ENCODE peak calls at places on chromosomes 6 and 20, in five cellular contexts. R, H, E, O and T are unnamed samples.

GRCh38 chr6:75208564-75209431 is 2.9 kb upstream of the COL12A1 start:
- DNase-seq in E (peak; percentile 86), H (peak; percentile 63), O (peak; percentile 82), R (peak; percentile 92), T (peak; percentile 78)

GRCh38 chr6:136608991-136609390 is 58.8 kb upstream of the MAP7 start:
- DNase-seq in R (no peak), E (no peak), H (no peak), O (no peak), T (no peak)

GRCh38 chr6:166050559-166050958 is 117.1 kb downstream of the TBXT start:
- DNase-seq in E (no peak), H (no peak), O (no peak), R (no peak), T (no peak)

GRCh38 chr6:104095661-104096416 is 763.9 kb downstream of the HACE1 start:
- DNase-seq in E (no peak), R (no peak), O (no peak), H (no peak), T (no peak)

GRCh38 chr6:163334264-163334663 is 80.3 kb upstream of the QKI start:
- DNase-seq in H (no peak), E (no peak), R (peak; percentile 62), O (no peak), T (no peak)

GRCh38 chr20:2051920-2052319 is 49.7 kb upstream of the STK35 start:
- DNase-seq in R (no peak), H (no peak), E (no peak), O (no peak), T (no peak)

GRCh38 chr6:113187671-113188070 is 669.5 kb upstream of the MARCKS start:
- DNase-seq in R (no peak), O (no peak), H (no peak), E (no peak), T (no peak)

GRCh38 chr6:90175627-90176538 is 120.8 kb downstream of the BACH2 start:
- DNase-seq in O (no peak), E (no peak), R (no peak), H (no peak), T (peak; percentile 34)

GRCh38 chr20:9995514-9996272 is 39.1 kb upstream of the ANKEF1 start:
- DNase-seq in O (no peak), R (no peak), E (no peak), H (no peak), T (no peak)

GRCh38 chr6:156396791-156397418 is 380.3 kb upstream of the ARID1B start:
- DNase-seq in O (no peak), R (no peak), E (no peak), H (no peak), T (peak; percentile 16)

GRCh38 chr6:63487123-63487813 is 85.0 kb upstream of the LOC128125822 start:
- DNase-seq in O (no peak), E (no peak), R (no peak), H (peak; percentile 73), T (no peak)

GRCh38 chr6:11494786-11495564 is 42.6 kb upstream of the TMEM170B start:
- DNase-seq in R (no peak), E (no peak), H (no peak), O (no peak), T (no peak)

GRCh38 chr6:87572031-87572430 is 17.8 kb downstream of the RARS2 start:
- DNase-seq in O (no peak), R (no peak), H (no peak), E (no peak), T (no peak)

GRCh38 chr6:45710304-45710821 is 305.3 kb downstream of the CLIC5 start:
- DNase-seq in E (no peak), H (peak; percentile 83), O (no peak), R (no peak), T (peak; percentile 2)

GRCh38 chr20:44180814-44181213 is 6.2 kb downstream of the JPH2 start:
- DNase-seq in H (no peak), E (no peak), R (peak; percentile 92), O (no peak), T (no peak)

GRCh38 chr6:151630991-151631655 is 137.3 kb downstream of the CCDC170 start:
- DNase-seq in O (no peak), E (no peak), H (no peak), R (no peak), T (no peak)

GRCh38 chr6:127402890-127403617 is 56.1 kb downstream of the KIAA0408 start:
- DNase-seq in O (no peak), R (no peak), E (no peak), H (no peak), T (no peak)

GRCh38 chr6:29651413-29652197 is 5.3 kb upstream of the MOG start:
- DNase-seq in R (no peak), H (no peak), O (no peak), E (no peak), T (no peak)

GRCh38 chr6:46648869-46649488 is 3.6 kb downstream of the CYP39A1 start:
- DNase-seq in R (no peak), O (no peak), H (peak; percentile 96), E (no peak), T (no peak)

GRCh38 chr6:110628330-110628729 is 151.9 kb upstream of the SLC22A16 start:
- DNase-seq in E (no peak), R (no peak), O (no peak), H (no peak), T (no peak)

GRCh38 chr20:33460711-33461110 is 17.1 kb upstream of the SNTA1 start:
- DNase-seq in E (no peak), R (no peak), O (no peak), H (no peak), T (no peak)

GRCh38 chr6:140601409-140601808 is 1227.0 kb upstream of the CITED2 start:
- DNase-seq in O (no peak), E (no peak), H (no peak), R (no peak), T (no peak)

GRCh38 chr20:61889659-61890058 is 176.0 kb downstream of the TAF4 start:
- DNase-seq in R (no peak), O (no peak), E (no peak), H (no peak), T (no peak)

GRCh38 chr6:35072051-35072697 is 69.0 kb downstream of the TCP11 start:
- DNase-seq in H (no peak), O (no peak), R (no peak), E (no peak), T (no peak)

GRCh38 chr6:162177733-162178132 is 549.8 kb downstream of the PRKN start:
- DNase-seq in O (no peak), E (no peak), R (no peak), H (no peak), T (no peak)

GRCh38 chr6:108635505-108636226 is 74.9 kb downstream of the FOXO3 start:
- DNase-seq in H (no peak), E (peak; percentile 71), R (no peak), O (no peak), T (peak; percentile 7)

GRCh38 chr6:166419268-166419667 is 36.5 kb upstream of the MPC1 start:
- DNase-seq in R (peak; percentile 38), H (no peak), E (no peak), O (no peak), T (peak; percentile 62)

GRCh38 chr20:57476073-57476526 is 48.8 kb downstream of the CTCFL start:
- DNase-seq in E (no peak), H (no peak), O (no peak), R (peak; percentile 48), T (peak; percentile 23)

GRCh38 chr20:38673731-38674177 is 50.5 kb upstream of the SLC32A1 start:
- DNase-seq in O (no peak), H (no peak), R (no peak), E (no peak), T (no peak)

GRCh38 chr6:91653324-91653723 is 1066.5 kb upstream of the MAP3K7 start:
- DNase-seq in R (no peak), O (no peak), E (no peak), H (no peak), T (no peak)

GRCh38 chr20:19922716-19923115 is 94.4 kb upstream of the NAA20 start:
- DNase-seq in O (peak; percentile 60), E (no peak), H (no peak), R (no peak), T (no peak)

GRCh38 chr6:30955367-30956042 is 14.7 kb downstream of the MUCL3 start:
- DNase-seq in H (no peak), O (peak; percentile 76), E (peak; percentile 68), R (peak; percentile 70), T (peak; percentile 54)

GRCh38 chr6:168852336-168852884 is 401.2 kb downstream of the THBS2 start:
- DNase-seq in R (no peak), O (no peak), E (no peak), H (no peak), T (no peak)
- H3K27me3 ChIP-seq in R (no peaks in the 10 kb centered on the region), O (no peaks in the 10 kb centered on the region), E (no peaks in the 10 kb centered on the region), H (peaks cover 14% of the 10 kb centered on the region), T (no peaks in the 10 kb centered on the region)

GRCh38 chr6:68339488-68339887 is 295.6 kb upstream of the ADGRB3 start:
- DNase-seq in E (no peak), H (no peak), O (no peak), R (no peak), T (no peak)

GRCh38 chr6:68343901-68344300 is 291.2 kb upstream of the ADGRB3 start:
- DNase-seq in R (no peak), H (no peak), O (no peak), E (no peak), T (no peak)
- TF ChIP-seq CTCF in R (no peak), H (peak; percentile 45), O (no peak), E (no peak), T (no peak)

GRCh38 chr6:28587746-28588075 is 62.0 kb downstream of the GPX5 start:
- DNase-seq in O (no peak), E (no peak), H (no peak), R (no peak), T (no peak)
- H3K27me3 ChIP-seq in O (no peaks in the 10 kb centered on the region), E (no peaks in the 10 kb centered on the region), H (no peaks in the 10 kb centered on the region), R (peaks cover 18% of the 10 kb centered on the region), T (peaks cover 83% of the 10 kb centered on the region)

GRCh38 chr6:120083186-120083585 is 733.6 kb upstream of the MAN1A1 start:
- DNase-seq in R (no peak), O (no peak), E (no peak), H (no peak), T (no peak)

DNA sequence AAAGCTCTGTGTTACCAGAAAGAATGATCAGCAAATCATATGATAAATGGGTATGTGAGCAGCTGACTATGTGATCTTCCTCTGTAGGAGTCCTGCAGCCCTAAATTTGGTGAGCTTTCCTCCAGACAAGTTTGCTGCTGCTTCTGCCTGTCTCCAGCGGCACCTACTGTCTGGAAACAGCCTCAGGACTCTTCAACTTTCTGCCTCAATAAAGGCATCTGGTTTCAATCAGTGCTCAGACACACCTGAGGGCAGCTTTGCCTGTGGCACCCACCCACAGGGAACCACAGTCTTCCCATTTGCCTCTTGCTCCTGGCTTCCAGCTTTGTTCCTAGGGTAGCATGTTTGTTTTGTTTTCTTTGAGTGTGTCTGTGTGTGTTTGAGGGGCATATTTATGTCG is 727.9 kb upstream of the MAN1A1 start:
- DNase-seq in E (no peak), R (no peak), H (no peak), O (no peak), T (no peak)
- TF ChIP-seq CTCF in E (no peak), R (no peak), H (no peak), O (no peak), T (no peak)